ENCODE peak calls at places on chromosomes 13 and 19, in nine cellular contexts. D is coronary artery; W is NCI-H1436; B is activated CD8-positive, alpha-beta memory T cell treated with anti-CD3 and anti-CD28 coated beads, Interleukin-2, amount 50 U/mL, for 4 hours; A is natural killer cell; L is T-helper 2 cell; S is SW480; G is stimulated activated CD4-positive, alpha-beta T cell treated with anti-CD3 and anti-CD28 coated beads, Interleukin-4, amount 100 ng/mL, for 24 hours; I is IMR-90. R is an unnamed sample.

GRCh38 chr19:45164577-45165335 is 4.0 kb upstream of the NKPD1 start:
- DNase-seq in I (peak; percentile 46), W (no peak), L (peak; percentile 42), G (peak; percentile 67), A (peak; percentile 34), D (no peak), S (peak; percentile 81), B (peak; percentile 37), R (peak; percentile 89)

GRCh38 chr19:47658431-47659383 is 49.8 kb downstream of the BICRA start:
- DNase-seq in A (no peak), B (no peak), L (no peak), W (no peak), G (no peak), D (no peak), S (no peak), I (no peak), R (no peak)

GRCh38 chr13:32068255-32068654 is 36.7 kb downstream of the FRY start:
- DNase-seq in L (no peak), B (no peak), I (no peak), W (no peak), D (no peak), S (no peak), A (no peak), G (no peak), R (no peak)

GRCh38 chr13:25709088-25709487 is 337.3 kb downstream of the ATP8A2 start:
- DNase-seq in D (no peak), W (no peak), G (no peak), L (no peak), B (no peak), I (no peak), A (no peak), S (no peak), R (no peak)

GRCh38 chr13:71814806-71815205 is 52.2 kb downstream of the DACH1 start:
- DNase-seq in W (no peak), D (no peak), L (no peak), A (no peak), S (peak; percentile 5), B (no peak), G (no peak), I (no peak), R (no peak)

GRCh38 chr19:33345163-33345562 is 28.3 kb upstream of the CEBPG start:
- DNase-seq in W (no peak), G (no peak), L (no peak), I (no peak), S (no peak), D (no peak), B (no peak), A (no peak), R (no peak)

GRCh38 chr13:34044041-34044440 is 226.1 kb downstream of the RFC3 start:
- DNase-seq in B (no peak), I (no peak), L (no peak), D (no peak), S (no peak), G (no peak), A (no peak), W (no peak), R (no peak)

GRCh38 chr13:76792680-76793334 is 93.4 kb downstream of the KCTD12 start:
- DNase-seq in S (no peak), L (no peak), B (no peak), D (no peak), I (peak; percentile 66), W (no peak), G (no peak), A (no peak), R (no peak)

GRCh38 chr13:97700306-97700848 is 253.1 kb upstream of the IPO5 start:
- DNase-seq in A (no peak), W (no peak), D (no peak), B (no peak), G (no peak), S (no peak), L (no peak), I (no peak), R (no peak)

GRCh38 chr19:44303976-44304568 is 753 bp downstream of the ZNF235 start:
- DNase-seq in B (no peak), G (no peak), S (peak; percentile 34), L (no peak), I (peak; percentile 3), W (no peak), D (no peak), A (no peak), R (no peak)

GRCh38 chr19:2774953-2775555 is 8.0 kb downstream of the SGTA start:
- DNase-seq in D (no peak), G (no peak), B (no peak), I (no peak), A (no peak), S (no peak), W (no peak), L (no peak), R (peak; percentile 85)

GRCh38 chr19:5170329-5170745 is 170.3 kb downstream of the PTPRS start:
- DNase-seq in A (peak; percentile 60), W (no peak), L (peak; percentile 34), B (peak; percentile 66), I (no peak), G (peak; percentile 50), D (no peak), S (no peak), R (peak; percentile 71)

GRCh38 chr13:113915012-113915763 is 51.3 kb upstream of the GAS6 start:
- DNase-seq in A (no peak), L (no peak), B (peak; percentile 10), W (no peak), D (peak; percentile 62), S (no peak), G (no peak), I (no peak), R (no peak)

GRCh38 chr19:38429055-38429810 is 3.2 kb upstream of the RASGRP4 start:
- DNase-seq in G (peak; percentile 54), I (no peak), D (no peak), B (no peak), W (no peak), S (no peak), A (no peak), L (no peak), R (no peak)

GRCh38 chr13:51270606-51271005 is 48.4 kb downstream of the FAM124A start:
- DNase-seq in L (no peak), D (no peak), B (no peak), G (no peak), S (no peak), I (no peak), W (no peak), A (no peak), R (no peak)

GRCh38 chr13:45909724-45910123 is 58.2 kb upstream of the SIAH3 start:
- DNase-seq in G (no peak), I (no peak), S (no peak), D (no peak), A (no peak), W (no peak), L (no peak), B (no peak), R (no peak)

GRCh38 chr13:20779405-20779804 is 5.6 kb upstream of the EEF1AKMT1 start:
- DNase-seq in L (no peak), B (no peak), D (no peak), S (no peak), A (no peak), W (no peak), G (no peak), I (no peak), R (no peak)

GRCh38 chr19:34253711-34254551 is 423 bp upstream of the GARRE1 start:
- DNase-seq in L (no peak), I (peak; percentile 47), S (no peak), W (peak; percentile 82), A (peak; percentile 87), D (peak; percentile 83), G (no peak), B (peak; percentile 84), R (peak; percentile 96)

GRCh38 chr13:30124131-30124768 is 183.1 kb downstream of the KATNAL1 start:
- DNase-seq in B (no peak), W (no peak), A (no peak), L (no peak), G (no peak), D (no peak), S (no peak), I (no peak), R (no peak)

GRCh38 chr19:40356681-40357595 is 8.4 kb downstream of the PLD3 start:
- DNase-seq in W (no peak), B (no peak), I (peak; percentile 33), L (no peak), S (no peak), G (no peak), A (no peak), D (no peak), R (no peak)

GRCh38 chr13:112957295-112957677 is 11.7 kb upstream of the MCF2L start:
- DNase-seq in A (no peak), G (no peak), D (no peak), S (no peak), I (no peak), L (no peak), W (no peak), B (no peak), R (no peak)

GRCh38 chr13:34076943-34077703 is 259.2 kb downstream of the RFC3 start:
- DNase-seq in L (no peak), W (no peak), D (no peak), S (peak; percentile 76), I (peak; percentile 1), B (no peak), A (no peak), G (no peak), R (no peak)

GRCh38 chr19:29743681-29744080 is 28.6 kb upstream of the C19orf12 start:
- DNase-seq in S (no peak), W (no peak), A (no peak), G (no peak), L (no peak), I (no peak), B (no peak), D (no peak), R (peak; percentile 3)

GRCh38 chr19:5914358-5914774 is 312 bp downstream of the CAPS start:
- DNase-seq in D (no peak), A (no peak), B (no peak), S (no peak), I (no peak), W (no peak), L (no peak), G (no peak), R (no peak)

GRCh38 chr13:90553167-90553566 is 794.3 kb upstream of the MIR17HG start:
- DNase-seq in S (no peak), D (no peak), I (no peak), B (no peak), L (no peak), A (no peak), W (no peak), G (no peak), R (no peak)

GRCh38 chr13:25085125-25085742 is 10.7 kb upstream of the PABPC3 start:
- DNase-seq in S (peak; percentile 39), G (no peak), I (peak; percentile 26), A (no peak), B (no peak), D (no peak), W (peak; percentile 3), L (no peak), R (no peak)